ENCODE peak calls at places on chromosomes 11 and 22, in six cellular contexts. E is HEK293T; V is activated naive CD8-positive, alpha-beta T cell treated with anti-CD3 and anti-CD28 coated beads, Interleukin-2, amount 50 U/mL, for 24 hours; A is EH; G is A549; D is effector CD4-positive, alpha-beta T cell. W is an unnamed sample.

GRCh38 chr22:21837184-21837979 is 30.1 kb downstream of the MAPK1 start:
- DNase-seq in E (peak), V (no peak), A (peak), G (peak), D (no peak), W (no peak)

GRCh38 chr11:103608566-103608965 is 427.9 kb upstream of the DDI1 start:
- DNase-seq in E (no peak), V (no peak), A (peak), G (no peak), D (no peak), W (no peak)

GRCh38 chr22:33635766-33636165 is 284.5 kb downstream of the LARGE1 start:
- DNase-seq in E (no peak), V (no peak), A (no peak), G (no peak), D (no peak), W (no peak)

GRCh38 chr11:64989416-64989815 is 7.4 kb downstream of the BATF2 start:
- DNase-seq in E (no peak), V (no peak), A (no peak), G (no peak), D (no peak), W (no peak)

GRCh38 chr11:115676206-115676605 is 172.0 kb upstream of the CADM1 start:
- DNase-seq in E (no peak), V (no peak), A (no peak), G (no peak), D (no peak), W (no peak)

GRCh38 chr11:47552086-47552580 is 799 bp downstream of the CELF1 start:
- DNase-seq in E (no peak), V (peak), A (peak), G (peak), D (no peak), W (no peak)

GRCh38 chr11:44315947-44316387 is 6.0 kb upstream of the ALX4 start:
- DNase-seq in E (no peak), V (no peak), A (peak), G (peak), D (no peak), W (peak)

GRCh38 chr11:121643530-121644512 is 191.1 kb upstream of the SORL1-AS1 start:
- DNase-seq in E (no peak), V (no peak), A (peak), G (no peak), D (no peak), W (no peak)

GRCh38 chr11:72224587-72225410 is at the start of gene INPPL1:
- DNase-seq in E (peak), V (peak), A (peak), G (no peak), D (peak), W (peak)

GRCh38 chr22:49951986-49952896 is 8.3 kb upstream of the PIM3 start:
- DNase-seq in E (no peak), V (no peak), A (peak), G (peak), D (no peak), W (no peak)

GRCh38 chr11:91243630-91244029 is 981.0 kb upstream of the FAT3 start:
- DNase-seq in E (no peak), V (no peak), A (peak), G (no peak), D (no peak), W (no peak)

GRCh38 chr11:64743591-64744543 is at the start of gene RASGRP2:
- DNase-seq in E (peak), V (peak), A (peak), G (peak), D (peak), W (peak)

GRCh38 chr11:2776351-2777061 is 76.7 kb upstream of the KCNQ1OT1 start:
- DNase-seq in E (no peak), V (no peak), A (no peak), G (no peak), D (no peak), W (no peak)

GRCh38 chr11:62794201-62794775 is 2.5 kb upstream of the TMEM223 start:
- DNase-seq in E (no peak), V (no peak), A (peak), G (no peak), D (no peak), W (no peak)

GRCh38 chr11:2259897-2260451 is 10.4 kb downstream of the ASCL2 start:
- DNase-seq in E (peak), V (no peak), A (no peak), G (no peak), D (no peak), W (no peak)

GRCh38 chr22:48371391-48371790 is 1456.3 kb downstream of the BRD1 start:
- DNase-seq in E (no peak), V (no peak), A (no peak), G (no peak), D (no peak), W (no peak)

GRCh38 chr11:65189191-65189590 is 7.5 kb downstream of the CAPN1 start:
- DNase-seq in E (no peak), V (no peak), A (no peak), G (no peak), D (no peak), W (no peak)

GRCh38 chr11:28697920-28698827 is 590.0 kb downstream of the METTL15 start:
- DNase-seq in E (peak), V (peak), A (peak), G (peak), D (no peak), W (peak)

GRCh38 chr22:26972281-26972680 is 314.9 kb downstream of the MIAT start:
- DNase-seq in E (no peak), V (no peak), A (no peak), G (no peak), D (no peak), W (no peak)

W was measured in K562.